ENCODE peak calls at places on chromosomes 12 and 14, in ten cellular contexts. One of them, this sample, is unnamed.

GRCh38 chr14:99727096-99727870 is 43.2 kb downstream of the CYP46A1 start:
- DNase-seq in D341Med: no peak
- DNase-seq in natural killer cell: peak; percentile 13
- DNase-seq in mammary epithelial cell: no peak
- DNase-seq in nephron progenitor cell: no peak
- DNase-seq in adrenal gland: peak; percentile 36
- DNase-seq in heart left ventricle: no peak
- DNase-seq in iris pigment epithelial cell: no peak
- DNase-seq in GM04504: no peak
- DNase-seq in AG04449: no peak
- DNase-seq in this sample: no peak

GRCh38 chr12:47946413-47947107 is 16.8 kb upstream of the TMEM106C start:
- DNase-seq in mammary epithelial cell: peak; percentile 63
- DNase-seq in GM04504: no peak
- DNase-seq in adrenal gland: no peak
- DNase-seq in natural killer cell: no peak
- DNase-seq in iris pigment epithelial cell: peak; percentile 20
- DNase-seq in nephron progenitor cell: no peak
- DNase-seq in D341Med: no peak
- DNase-seq in AG04449: no peak
- DNase-seq in heart left ventricle: no peak
- DNase-seq in this sample: no peak

GRCh38 chr12:95497031-95497430 is 23.1 kb downstream of the METAP2 start:
- DNase-seq in iris pigment epithelial cell: no peak
- DNase-seq in GM04504: no peak
- DNase-seq in heart left ventricle: no peak
- DNase-seq in AG04449: no peak
- DNase-seq in mammary epithelial cell: no peak
- DNase-seq in nephron progenitor cell: no peak
- DNase-seq in natural killer cell: no peak
- DNase-seq in adrenal gland: no peak
- DNase-seq in D341Med: no peak
- DNase-seq in this sample: no peak

GRCh38 chr12:54195736-54196347 is 7.1 kb upstream of the SMUG1 start:
- DNase-seq in iris pigment epithelial cell: peak; percentile 91
- DNase-seq in mammary epithelial cell: no peak
- DNase-seq in GM04504: no peak
- DNase-seq in AG04449: no peak
- DNase-seq in heart left ventricle: peak; percentile 44
- DNase-seq in nephron progenitor cell: peak; percentile 65
- DNase-seq in D341Med: no peak
- DNase-seq in natural killer cell: peak; percentile 29
- DNase-seq in adrenal gland: peak; percentile 71
- DNase-seq in this sample: no peak

GRCh38 chr12:51863921-51864700 is 15.6 kb upstream of the FIGNL2 start:
- DNase-seq in nephron progenitor cell: peak; percentile 91
- DNase-seq in D341Med: no peak
- DNase-seq in natural killer cell: no peak
- DNase-seq in mammary epithelial cell: no peak
- DNase-seq in GM04504: no peak
- DNase-seq in heart left ventricle: no peak
- DNase-seq in iris pigment epithelial cell: no peak
- DNase-seq in adrenal gland: no peak
- DNase-seq in AG04449: no peak
- DNase-seq in this sample: no peak

GRCh38 chr14:63901434-63902085 is 48.8 kb downstream of the SYNE2 start:
- DNase-seq in heart left ventricle: no peak
- DNase-seq in mammary epithelial cell: peak; percentile 69
- DNase-seq in adrenal gland: no peak
- DNase-seq in D341Med: no peak
- DNase-seq in GM04504: peak; percentile 58
- DNase-seq in AG04449: peak; percentile 17
- DNase-seq in iris pigment epithelial cell: peak; percentile 87
- DNase-seq in natural killer cell: peak; percentile 29
- DNase-seq in nephron progenitor cell: no peak
- DNase-seq in this sample: no peak

GRCh38 chr14:69152944-69153847 is at the start of gene DCAF5:
- DNase-seq in heart left ventricle: peak; percentile 97
- DNase-seq in iris pigment epithelial cell: peak; percentile 97
- DNase-seq in nephron progenitor cell: peak; percentile 89
- DNase-seq in adrenal gland: peak; percentile 97
- DNase-seq in natural killer cell: peak; percentile 87
- DNase-seq in D341Med: peak; percentile 93
- DNase-seq in mammary epithelial cell: peak; percentile 92
- DNase-seq in GM04504: peak; percentile 78
- DNase-seq in AG04449: peak; percentile 47
- DNase-seq in this sample: peak; percentile 90

GRCh38 chr12:59149995-59150642 is 229.8 kb upstream of the LRIG3 start:
- DNase-seq in iris pigment epithelial cell: peak; percentile 81
- DNase-seq in GM04504: peak; percentile 58
- DNase-seq in D341Med: peak; percentile 60
- DNase-seq in adrenal gland: no peak
- DNase-seq in AG04449: peak; percentile 38
- DNase-seq in nephron progenitor cell: peak; percentile 32
- DNase-seq in heart left ventricle: no peak
- DNase-seq in natural killer cell: no peak
- DNase-seq in mammary epithelial cell: peak; percentile 68
- DNase-seq in this sample: no peak

GRCh38 chr14:73027546-73027945 is 640 bp upstream of the ZFYVE1 start:
- DNase-seq in AG04449: no peak
- DNase-seq in iris pigment epithelial cell: no peak
- DNase-seq in mammary epithelial cell: no peak
- DNase-seq in D341Med: no peak
- DNase-seq in natural killer cell: no peak
- DNase-seq in heart left ventricle: no peak
- DNase-seq in nephron progenitor cell: no peak
- DNase-seq in GM04504: no peak
- DNase-seq in adrenal gland: no peak
- DNase-seq in this sample: no peak

GRCh38 chr14:100336618-100337530 is 13.7 kb downstream of the SLC25A47 start:
- DNase-seq in natural killer cell: no peak
- DNase-seq in GM04504: no peak
- DNase-seq in mammary epithelial cell: no peak
- DNase-seq in AG04449: no peak
- DNase-seq in adrenal gland: no peak
- DNase-seq in iris pigment epithelial cell: no peak
- DNase-seq in heart left ventricle: peak; percentile 18
- DNase-seq in nephron progenitor cell: no peak
- DNase-seq in D341Med: no peak
- DNase-seq in this sample: no peak

GRCh38 chr12:24125280-24125679 is 175.8 kb upstream of the SOX5 start:
- DNase-seq in natural killer cell: no peak
- DNase-seq in AG04449: no peak
- DNase-seq in nephron progenitor cell: no peak
- DNase-seq in iris pigment epithelial cell: no peak
- DNase-seq in GM04504: no peak
- DNase-seq in heart left ventricle: no peak
- DNase-seq in D341Med: no peak
- DNase-seq in adrenal gland: no peak
- DNase-seq in mammary epithelial cell: no peak
- DNase-seq in this sample: no peak

GRCh38 chr12:124318336-124319020 is 23.6 kb downstream of the RFLNA start:
- DNase-seq in natural killer cell: no peak
- DNase-seq in adrenal gland: no peak
- DNase-seq in GM04504: no peak
- DNase-seq in nephron progenitor cell: no peak
- DNase-seq in D341Med: no peak
- DNase-seq in iris pigment epithelial cell: no peak
- DNase-seq in AG04449: no peak
- DNase-seq in heart left ventricle: no peak
- DNase-seq in mammary epithelial cell: no peak
- DNase-seq in this sample: no peak

GRCh38 chr12:86050010-86050409 is 175.9 kb downstream of the NTS start:
- DNase-seq in D341Med: no peak
- DNase-seq in nephron progenitor cell: no peak
- DNase-seq in mammary epithelial cell: no peak
- DNase-seq in natural killer cell: no peak
- DNase-seq in AG04449: no peak
- DNase-seq in GM04504: no peak
- DNase-seq in iris pigment epithelial cell: no peak
- DNase-seq in heart left ventricle: no peak
- DNase-seq in adrenal gland: no peak
- DNase-seq in this sample: no peak

GRCh38 chr12:104215638-104216297 is at the start of gene TXNRD1:
- DNase-seq in heart left ventricle: peak; percentile 89
- DNase-seq in GM04504: no peak
- DNase-seq in adrenal gland: peak; percentile 93
- DNase-seq in iris pigment epithelial cell: peak; percentile 85
- DNase-seq in D341Med: peak; percentile 94
- DNase-seq in AG04449: no peak
- DNase-seq in natural killer cell: peak; percentile 78
- DNase-seq in nephron progenitor cell: peak; percentile 90
- DNase-seq in mammary epithelial cell: peak; percentile 58
- DNase-seq in this sample: peak; percentile 71

GRCh38 chr14:68793734-68794129 is 865 bp upstream of the ZFP36L1 start:
- DNase-seq in heart left ventricle: no peak
- DNase-seq in GM04504: no peak
- DNase-seq in iris pigment epithelial cell: no peak
- DNase-seq in AG04449: no peak
- DNase-seq in mammary epithelial cell: no peak
- DNase-seq in natural killer cell: no peak
- DNase-seq in adrenal gland: no peak
- DNase-seq in nephron progenitor cell: no peak
- DNase-seq in D341Med: peak; percentile 36
- DNase-seq in this sample: no peak

GRCh38 chr12:80222261-80222660 is 122.9 kb downstream of the OTOGL start:
- DNase-seq in GM04504: no peak
- DNase-seq in adrenal gland: no peak
- DNase-seq in nephron progenitor cell: no peak
- DNase-seq in D341Med: no peak
- DNase-seq in iris pigment epithelial cell: peak; percentile 21
- DNase-seq in AG04449: no peak
- DNase-seq in heart left ventricle: no peak
- DNase-seq in natural killer cell: no peak
- DNase-seq in mammary epithelial cell: no peak
- DNase-seq in this sample: no peak

GRCh38 chr14:32618991-32619390 is 289.9 kb downstream of the AKAP6 start:
- DNase-seq in mammary epithelial cell: no peak
- DNase-seq in D341Med: no peak
- DNase-seq in iris pigment epithelial cell: peak; percentile 25
- DNase-seq in adrenal gland: no peak
- DNase-seq in nephron progenitor cell: no peak
- DNase-seq in GM04504: no peak
- DNase-seq in AG04449: no peak
- DNase-seq in heart left ventricle: no peak
- DNase-seq in natural killer cell: no peak
- DNase-seq in this sample: no peak

GRCh38 chr12:91001306-91001705 is 3.5 kb downstream of the EPYC start:
- DNase-seq in iris pigment epithelial cell: no peak
- DNase-seq in D341Med: no peak
- DNase-seq in nephron progenitor cell: no peak
- DNase-seq in AG04449: no peak
- DNase-seq in mammary epithelial cell: no peak
- DNase-seq in GM04504: no peak
- DNase-seq in natural killer cell: no peak
- DNase-seq in heart left ventricle: no peak
- DNase-seq in adrenal gland: no peak
- DNase-seq in this sample: no peak

GRCh38 chr14:85533821-85534271 is 3.9 kb downstream of the FLRT2 start:
- DNase-seq in AG04449: no peak
- DNase-seq in GM04504: no peak
- DNase-seq in D341Med: peak; percentile 47
- DNase-seq in adrenal gland: no peak
- DNase-seq in nephron progenitor cell: peak; percentile 51
- DNase-seq in mammary epithelial cell: peak; percentile 35
- DNase-seq in heart left ventricle: no peak
- DNase-seq in iris pigment epithelial cell: peak; percentile 31
- DNase-seq in natural killer cell: no peak
- DNase-seq in this sample: no peak

GRCh38 chr14:92600318-92601053 is 86.9 kb downstream of the RIN3 start:
- DNase-seq in iris pigment epithelial cell: peak; percentile 94
- DNase-seq in GM04504: peak; percentile 82
- DNase-seq in adrenal gland: no peak
- DNase-seq in nephron progenitor cell: no peak
- DNase-seq in mammary epithelial cell: peak; percentile 78
- DNase-seq in AG04449: peak; percentile 45
- DNase-seq in heart left ventricle: no peak
- DNase-seq in natural killer cell: no peak
- DNase-seq in D341Med: no peak
- DNase-seq in this sample: no peak

GRCh38 chr12:5715076-5715475 is 230.0 kb downstream of the ANO2 start:
- DNase-seq in iris pigment epithelial cell: no peak
- DNase-seq in GM04504: no peak
- DNase-seq in mammary epithelial cell: no peak
- DNase-seq in AG04449: no peak
- DNase-seq in heart left ventricle: no peak
- DNase-seq in nephron progenitor cell: no peak
- DNase-seq in adrenal gland: no peak
- DNase-seq in D341Med: no peak
- DNase-seq in natural killer cell: no peak
- DNase-seq in this sample: no peak

GRCh38 chr12:76866146-76866545 is 12.7 kb downstream of the CSRP2 start:
- DNase-seq in heart left ventricle: no peak
- DNase-seq in adrenal gland: no peak
- DNase-seq in nephron progenitor cell: peak; percentile 24
- DNase-seq in mammary epithelial cell: no peak
- DNase-seq in AG04449: no peak
- DNase-seq in D341Med: peak; percentile 52
- DNase-seq in natural killer cell: no peak
- DNase-seq in iris pigment epithelial cell: no peak
- DNase-seq in GM04504: no peak
- DNase-seq in this sample: no peak

GRCh38 chr12:120257041-120257821 is 8.3 kb downstream of the PXN start:
- DNase-seq in D341Med: no peak
- DNase-seq in natural killer cell: no peak
- DNase-seq in nephron progenitor cell: no peak
- DNase-seq in adrenal gland: peak; percentile 92
- DNase-seq in heart left ventricle: peak; percentile 80
- DNase-seq in AG04449: peak; percentile 65
- DNase-seq in iris pigment epithelial cell: peak; percentile 93
- DNase-seq in GM04504: peak; percentile 92
- DNase-seq in mammary epithelial cell: peak; percentile 72
- DNase-seq in this sample: no peak

GRCh38 chr14:64337901-64338615 is 43.9 kb upstream of the ESR2 start:
- DNase-seq in AG04449: no peak
- DNase-seq in mammary epithelial cell: peak; percentile 66
- DNase-seq in natural killer cell: no peak
- DNase-seq in adrenal gland: peak; percentile 65
- DNase-seq in nephron progenitor cell: peak; percentile 83
- DNase-seq in D341Med: peak; percentile 71
- DNase-seq in GM04504: peak; percentile 28
- DNase-seq in iris pigment epithelial cell: peak; percentile 46
- DNase-seq in heart left ventricle: peak; percentile 39
- DNase-seq in this sample: no peak